ENCODE peak calls at places on chromosomes 6 and 20, in four cellular contexts. M, V, U and D are unnamed samples.

GRCh38 chr6:15775076-15775634 is 112.3 kb upstream of the DTNBP1 start:
- DNase-seq in M (no peak), V (no peak), U (no peak), D (no peak)

GRCh38 chr6:156720739-156721714 is 56.2 kb upstream of the ARID1B start:
- DNase-seq in M (no peak), V (no peak), U (no peak), D (no peak)

GRCh38 chr6:41781302-41781711 is 725 bp downstream of the PRICKLE4 start:
- DNase-seq in M (no peak), V (no peak), U (no peak), D (no peak)

GRCh38 chr20:41329435-41330342 is 10.9 kb upstream of the LPIN3 start:
- DNase-seq in M (no peak), V (peak; percentile 46), U (peak; percentile 99), D (peak; percentile 25)

GRCh38 chr20:5511930-5512329 is 195.2 kb upstream of the PROKR2 start:
- DNase-seq in M (no peak), V (no peak), U (no peak), D (no peak)

GRCh38 chr6:33419580-33420492 is at the start of gene SYNGAP1:
- DNase-seq in M (no peak), V (peak; percentile 47), U (no peak), D (no peak)

GRCh38 chr6:15513801-15514711 is 148.8 kb downstream of the DTNBP1 start:
- DNase-seq in M (no peak), V (no peak), U (no peak), D (no peak)

GRCh38 chr20:62647521-62648317 is 5.4 kb downstream of the SLCO4A1 start:
- DNase-seq in M (no peak), V (no peak), U (no peak), D (no peak)

GRCh38 chr6:125986956-125987617 is 747 bp downstream of the TRMT11 start:
- DNase-seq in M (no peak), V (no peak), U (no peak), D (no peak)

GRCh38 chr20:59783020-59784010 is 150.1 kb downstream of the SYCP2 start:
- DNase-seq in M (no peak), V (no peak), U (no peak), D (no peak)

GRCh38 chr6:107401573-107401972 is 57.8 kb downstream of the PDSS2 start:
- DNase-seq in M (no peak), V (no peak), U (no peak), D (no peak)

GRCh38 chr6:116969211-116969863 is 92.3 kb downstream of the RFX6 start:
- DNase-seq in M (no peak), V (no peak), U (peak; percentile 31), D (no peak)

GRCh38 chr6:139243531-139243930 is 48.3 kb downstream of the TXLNB start:
- DNase-seq in M (no peak), V (no peak), U (no peak), D (no peak)

GRCh38 chr20:53330744-53331143 is 262.9 kb downstream of the ZNF217 start:
- DNase-seq in M (no peak), V (no peak), U (no peak), D (no peak)

GRCh38 chr6:1175877-1176276 is 136.0 kb upstream of the FOXQ1 start:
- DNase-seq in M (no peak), V (no peak), U (no peak), D (no peak)

GRCh38 chr6:82555801-82556200 is 192.2 kb downstream of the TPBG start:
- DNase-seq in M (no peak), V (no peak), U (no peak), D (no peak)

GRCh38 chr6:17086469-17086868 is 15.4 kb upstream of the STMND1 start:
- DNase-seq in M (no peak), V (peak; percentile 2), U (no peak), D (no peak)